ENCODE peak calls at places on chromosomes 11 and 22, in eight cellular contexts. M, O, R, S, U, H, Z and P are unnamed samples.

GRCh38 chr11:45289369-45289768 is 3.2 kb upstream of the SYT13 start:
- DNase-seq in M (peak), O (no peak), R (no peak), S (peak), U (no peak), H (peak), Z (no peak), P (peak)

GRCh38 chr11:662689-663274 is 25.7 kb downstream of the DRD4 start:
- DNase-seq in M (peak), O (no peak), R (peak), S (peak), U (peak), H (peak), Z (peak), P (peak)

GRCh38 chr11:45830596-45830995 is 16.7 kb upstream of the CRY2 start:
- DNase-seq in M (no peak), O (no peak), R (no peak), S (no peak), U (no peak), H (no peak), Z (no peak), P (no peak)

GRCh38 chr11:34614334-34615113 is 6.4 kb upstream of the EHF start:
- DNase-seq in M (no peak), O (no peak), R (no peak), S (no peak), U (no peak), H (peak), Z (no peak), P (peak)

GRCh38 chr11:87137711-87138110 is 100.0 kb downstream of the TMEM135 start:
- DNase-seq in M (no peak), O (no peak), R (no peak), S (no peak), U (no peak), H (peak), Z (no peak), P (peak)

GRCh38 chr11:107953506-107953905 is 25.3 kb downstream of the RAB39A start:
- DNase-seq in M (no peak), O (no peak), R (no peak), S (no peak), U (no peak), H (no peak), Z (no peak), P (no peak)

GRCh38 chr22:19687561-19688300 is 26.6 kb upstream of the SEPTIN5 start:
- DNase-seq in M (no peak), O (no peak), R (no peak), S (no peak), U (no peak), H (no peak), Z (no peak), P (no peak)

GRCh38 chr11:78187366-78188011 is 937 bp downstream of the KCTD21 start:
- DNase-seq in M (no peak), O (no peak), R (no peak), S (no peak), U (no peak), H (no peak), Z (no peak), P (no peak)

GRCh38 chr22:30238136-30238535 is 8.4 kb downstream of the LIF start:
- DNase-seq in M (no peak), O (no peak), R (no peak), S (no peak), U (no peak), H (no peak), Z (no peak), P (no peak)

GRCh38 chr11:10709299-10710086 is 15.9 kb upstream of the IRAG1 start:
- DNase-seq in M (no peak), O (no peak), R (no peak), S (no peak), U (no peak), H (no peak), Z (no peak), P (no peak)

GRCh38 chr11:8086001-8086479 is 5.0 kb downstream of the TUB start:
- DNase-seq in M (no peak), O (no peak), R (no peak), S (no peak), U (no peak), H (no peak), Z (no peak), P (no peak)

GRCh38 chr22:47797546-47797945 is 1035.1 kb downstream of the TBC1D22A start:
- DNase-seq in M (no peak), O (no peak), R (no peak), S (no peak), U (no peak), H (no peak), Z (no peak), P (no peak)

GRCh38 chr11:128420943-128421342 is 166.4 kb downstream of the ETS1 start:
- DNase-seq in M (no peak), O (no peak), R (no peak), S (peak), U (no peak), H (peak), Z (no peak), P (peak)

GRCh38 chr11:109363682-109364081 is 58.3 kb upstream of the C11orf87 start:
- DNase-seq in M (no peak), O (no peak), R (no peak), S (no peak), U (no peak), H (no peak), Z (no peak), P (no peak)

GRCh38 chr22:50086526-50086925 is 1.3 kb upstream of the MLC1 start:
- DNase-seq in M (no peak), O (no peak), R (no peak), S (peak), U (no peak), H (peak), Z (no peak), P (peak)

GRCh38 chr22:27726726-27727449 is 74.7 kb downstream of the MN1 start:
- DNase-seq in M (peak), O (peak), R (peak), S (peak), U (no peak), H (peak), Z (peak), P (peak)

GRCh38 chr22:42275970-42276369 is 5.5 kb upstream of the TCF20 start:
- DNase-seq in M (no peak), O (no peak), R (no peak), S (no peak), U (no peak), H (no peak), Z (no peak), P (no peak)

GRCh38 chr22:30008401-30008800 is 71.9 kb upstream of the HORMAD2 start:
- DNase-seq in M (no peak), O (no peak), R (no peak), S (no peak), U (no peak), H (no peak), Z (no peak), P (no peak)

GRCh38 chr11:1568451-1568911 is 3.6 kb downstream of the DUSP8 start:
- DNase-seq in M (no peak), O (no peak), R (no peak), S (no peak), U (no peak), H (no peak), Z (no peak), P (no peak)

GRCh38 chr11:128476729-128477128 is 110.6 kb downstream of the ETS1 start:
- DNase-seq in M (no peak), O (no peak), R (no peak), S (peak), U (no peak), H (peak), Z (no peak), P (peak)

GRCh38 chr22:44658371-44658953 is 43.5 kb upstream of the PRR5 start:
- DNase-seq in M (no peak), O (no peak), R (peak), S (peak), U (peak), H (peak), Z (no peak), P (peak)

GRCh38 chr22:48808038-48808960 is 1019.4 kb downstream of the BRD1 start:
- DNase-seq in M (no peak), O (no peak), R (no peak), S (no peak), U (no peak), H (no peak), Z (no peak), P (no peak)

GRCh38 chr11:65918211-65919150 is at the start of gene C11orf68:
- DNase-seq in M (peak), O (no peak), R (no peak), S (no peak), U (no peak), H (no peak), Z (no peak), P (peak)

GRCh38 chr22:22753526-22754267 is 109.3 kb downstream of the GGTLC2 start:
- DNase-seq in M (peak), O (no peak), R (no peak), S (peak), U (no peak), H (peak), Z (no peak), P (peak)

GRCh38 chr22:47168441-47168840 is 406.0 kb downstream of the TBC1D22A start:
- DNase-seq in M (no peak), O (no peak), R (no peak), S (no peak), U (no peak), H (no peak), Z (peak), P (no peak)

GRCh38 chr11:25734592-25735211 is 597.2 kb upstream of the ANO3 start:
- DNase-seq in M (peak), O (no peak), R (no peak), S (peak), U (peak), H (peak), Z (no peak), P (peak)

GRCh38 chr22:41216984-41217383 is 11.9 kb downstream of the L3MBTL2 start:
- DNase-seq in M (no peak), O (no peak), R (no peak), S (no peak), U (no peak), H (no peak), Z (no peak), P (peak)

GRCh38 chr11:68015467-68015866 is 5.3 kb downstream of the ALDH3B1 start:
- DNase-seq in M (no peak), O (no peak), R (no peak), S (no peak), U (no peak), H (no peak), Z (no peak), P (no peak)

GRCh38 chr11:68013611-68014156 is 3.6 kb downstream of the ALDH3B1 start:
- DNase-seq in M (no peak), O (no peak), R (no peak), S (no peak), U (no peak), H (no peak), Z (no peak), P (no peak)

GRCh38 chr11:68014157-68014965 is 4.2 kb downstream of the ALDH3B1 start:
- DNase-seq in M (peak), O (no peak), R (no peak), S (peak), U (peak), H (peak), Z (no peak), P (peak)

GRCh38 chr11:68016161-68016903 is 6.2 kb downstream of the ALDH3B1 start:
- DNase-seq in M (no peak), O (no peak), R (no peak), S (no peak), U (no peak), H (no peak), Z (no peak), P (no peak)

GRCh38 chr11:68014966-68015447 is 4.9 kb downstream of the ALDH3B1 start:
- DNase-seq in M (no peak), O (no peak), R (no peak), S (no peak), U (no peak), H (no peak), Z (no peak), P (no peak)
- H3K4me3 ChIP-seq in M (peak), O (no peak), R (no peak), S (no peak), U (no peak), H (no peak), Z (no peak), P (no peak)

DNA sequence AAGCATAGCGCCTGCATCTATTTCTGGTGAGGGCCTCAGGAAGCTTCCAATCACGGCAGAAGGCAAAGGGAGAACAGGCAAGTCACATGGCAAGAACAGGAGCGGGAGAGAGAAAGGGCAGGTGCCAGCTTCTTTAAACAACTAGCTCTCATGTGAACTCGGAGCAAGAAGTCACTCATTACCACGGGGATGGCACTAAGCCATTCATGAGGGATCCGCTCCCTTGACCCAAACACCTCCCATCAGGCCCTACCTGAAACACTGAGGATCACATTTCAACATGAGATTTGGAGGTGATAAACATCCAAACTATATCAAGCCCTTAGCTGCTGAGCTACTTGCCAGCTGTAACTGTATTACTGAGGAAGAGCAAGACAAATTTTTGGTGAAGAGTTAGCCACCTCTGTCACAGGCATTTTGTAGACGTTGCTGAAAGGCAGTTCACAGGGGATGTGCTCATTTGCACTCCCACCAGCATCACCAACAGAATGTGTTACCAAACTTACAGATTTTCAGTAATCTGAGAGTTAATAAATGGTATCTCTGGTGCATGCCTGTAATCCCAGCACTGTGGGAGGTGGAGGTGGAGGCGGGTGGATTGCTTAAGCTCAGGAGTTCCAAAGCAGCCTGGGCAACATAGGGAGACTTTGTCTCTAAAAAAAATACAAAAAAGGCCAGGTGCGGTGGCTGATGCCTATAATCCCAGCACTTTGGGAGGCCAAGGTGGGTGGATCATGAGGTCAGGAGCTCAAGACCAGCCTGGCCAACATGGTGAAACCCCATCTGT is 398.2 kb downstream of the LARGE1 start:
- DNase-seq in M (no peak), O (no peak), R (no peak), S (no peak), U (no peak), H (no peak), Z (no peak), P (no peak)
- TF ChIP-seq CTCF in M (no peak), O (no peak), R (no peak), S (no peak), U (no peak), H (no peak), Z (no peak), P (no peak)

GRCh38 chr22:24108073-24108472 is 73.2 kb upstream of the SUSD2 start:
- DNase-seq in M (no peak), O (no peak), R (no peak), S (no peak), U (no peak), H (no peak), Z (no peak), P (no peak)
- H3K4me3 ChIP-seq in M (no peak), O (no peak), R (no peak), S (no peak), U (no peak), H (no peak), Z (no peak), P (no peak)

GRCh38 chr11:21511835-21512440 is 680.9 kb upstream of the ANO5 start:
- DNase-seq in M (peak), O (no peak), R (peak), S (peak), U (peak), H (peak), Z (no peak), P (peak)
- TF ChIP-seq CTCF in M (peak), O (peak), R (peak), S (peak), U (peak), H (peak), Z (no peak), P (peak)

GRCh38 chr22:35995772-35996171 is 32.9 kb downstream of the RBFOX2 start:
- DNase-seq in M (peak), O (peak), R (peak), S (peak), U (peak), H (peak), Z (peak), P (peak)

GRCh38 chr22:35996596-35996995 is 32.0 kb downstream of the RBFOX2 start:
- DNase-seq in M (no peak), O (no peak), R (no peak), S (no peak), U (no peak), H (no peak), Z (no peak), P (no peak)

GRCh38 chr22:35997438-35997837 is 31.2 kb downstream of the RBFOX2 start:
- DNase-seq in M (no peak), O (no peak), R (no peak), S (peak), U (no peak), H (peak), Z (no peak), P (peak)

GRCh38 chr22:35993048-35993714 is 35.4 kb downstream of the RBFOX2 start:
- DNase-seq in M (no peak), O (no peak), R (no peak), S (no peak), U (no peak), H (no peak), Z (no peak), P (no peak)

DNA sequence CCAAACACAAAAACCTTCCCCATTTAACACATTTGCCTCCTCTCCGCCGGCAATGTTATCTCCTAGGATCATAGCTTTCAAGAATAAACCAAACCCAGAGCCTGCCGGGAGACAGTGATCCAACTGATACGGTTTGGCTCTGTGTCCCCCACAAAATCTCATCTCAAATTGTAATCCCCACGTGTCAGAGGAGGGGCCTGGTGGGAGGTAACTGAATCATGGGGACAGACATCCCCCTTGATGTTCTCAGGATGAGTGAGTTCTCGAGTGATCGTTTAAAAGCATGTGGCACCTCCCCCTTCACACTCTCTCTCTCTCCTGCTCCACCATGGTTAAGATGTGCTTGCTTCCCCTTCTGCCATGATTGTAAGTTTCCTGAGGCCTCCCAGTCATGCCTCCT is 33.3 kb downstream of the RBFOX2 start:
- DNase-seq in M (no peak), O (no peak), R (no peak), S (peak), U (no peak), H (no peak), Z (no peak), P (no peak)
- H3K4me3 ChIP-seq in M (no peak), O (peak), R (peak), S (no peak), U (no peak), H (peak), Z (no peak), P (peak)

DNA sequence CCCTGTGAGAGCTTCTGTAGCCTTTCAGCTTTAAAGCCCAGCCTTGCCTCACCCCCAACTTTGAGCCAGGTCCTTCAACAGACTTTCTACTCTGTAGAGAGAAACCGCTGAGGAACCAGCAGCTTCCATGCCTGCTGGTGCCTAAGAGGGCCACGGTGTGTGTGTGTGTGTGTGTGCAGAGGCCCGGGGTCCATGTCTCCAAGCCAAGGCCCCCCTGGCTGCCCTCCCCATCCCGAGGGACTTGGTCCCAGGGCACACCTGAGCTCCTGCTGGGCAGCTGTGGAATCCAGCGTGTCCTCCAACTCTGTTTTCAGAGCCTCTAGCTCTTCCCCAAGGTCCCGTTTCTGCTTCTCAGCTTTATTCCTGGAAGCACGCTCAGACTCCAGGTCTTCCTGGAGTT is 42.3 kb downstream of the APOL1 start:
- DNase-seq in M (no peak), O (no peak), R (no peak), S (no peak), U (no peak), H (no peak), Z (no peak), P (no peak)
- TF ChIP-seq CTCF in M (no peak), O (no peak), R (no peak), S (no peak), U (no peak), H (no peak), Z (no peak), P (no peak)

GRCh38 chr11:123527526-123527925 is 97.5 kb downstream of the GRAMD1B start:
- DNase-seq in M (no peak), O (no peak), R (no peak), S (no peak), U (no peak), H (no peak), Z (no peak), P (no peak)

GRCh38 chr11:123526918-123527317 is 96.8 kb downstream of the GRAMD1B start:
- DNase-seq in M (no peak), O (no peak), R (no peak), S (no peak), U (no peak), H (no peak), Z (no peak), P (no peak)

GRCh38 chr11:123525511-123525918 is 95.4 kb downstream of the GRAMD1B start:
- DNase-seq in M (no peak), O (no peak), R (no peak), S (no peak), U (no peak), H (no peak), Z (no peak), P (no peak)

GRCh38 chr11:123525072-123525471 is 95.0 kb downstream of the GRAMD1B start:
- DNase-seq in M (no peak), O (no peak), R (no peak), S (no peak), U (no peak), H (no peak), Z (no peak), P (no peak)

GRCh38 chr11:123526027-123526805 is 96.1 kb downstream of the GRAMD1B start:
- DNase-seq in M (no peak), O (no peak), R (no peak), S (no peak), U (no peak), H (no peak), Z (no peak), P (no peak)
- H3K4me3 ChIP-seq in M (no peak), O (no peak), R (peak), S (no peak), U (no peak), H (peak), Z (no peak), P (no peak)

GRCh38 chr11:113160652-113161051 is 153.7 kb upstream of the TTC12 start:
- DNase-seq in M (no peak), O (no peak), R (no peak), S (no peak), U (no peak), H (no peak), Z (no peak), P (no peak)

GRCh38 chr11:113161671-113162589 is 152.5 kb upstream of the TTC12 start:
- DNase-seq in M (no peak), O (no peak), R (no peak), S (no peak), U (no peak), H (no peak), Z (no peak), P (no peak)

GRCh38 chr11:113159967-113160621 is 154.3 kb upstream of the TTC12 start:
- DNase-seq in M (no peak), O (no peak), R (no peak), S (no peak), U (no peak), H (peak), Z (no peak), P (peak)

GRCh38 chr11:113163291-113164030 is 150.9 kb upstream of the TTC12 start:
- DNase-seq in M (no peak), O (no peak), R (no peak), S (no peak), U (no peak), H (peak), Z (no peak), P (peak)

GRCh38 chr11:113162590-113162961 is 151.8 kb upstream of the TTC12 start:
- DNase-seq in M (no peak), O (no peak), R (no peak), S (no peak), U (peak), H (peak), Z (no peak), P (peak)
- TF ChIP-seq CTCF in M (peak), O (peak), R (peak), S (peak), U (peak), H (peak), Z (no peak), P (peak)

GRCh38 chr11:64714664-64715063 is 8.3 kb downstream of the NRXN2 start:
- DNase-seq in M (no peak), O (no peak), R (no peak), S (no peak), U (no peak), H (no peak), Z (no peak), P (no peak)

GRCh38 chr11:64712430-64713030 is 10.5 kb downstream of the NRXN2 start:
- DNase-seq in M (no peak), O (no peak), R (no peak), S (no peak), U (no peak), H (no peak), Z (no peak), P (no peak)

GRCh38 chr11:64711944-64712306 is 11.1 kb downstream of the NRXN2 start:
- DNase-seq in M (no peak), O (no peak), R (no peak), S (no peak), U (no peak), H (no peak), Z (no peak), P (no peak)

GRCh38 chr11:64713031-64713780 is 9.8 kb downstream of the NRXN2 start:
- DNase-seq in M (no peak), O (no peak), R (peak), S (no peak), U (no peak), H (peak), Z (no peak), P (peak)

GRCh38 chr11:64713781-64714363 is 9.1 kb downstream of the NRXN2 start:
- DNase-seq in M (no peak), O (no peak), R (no peak), S (no peak), U (no peak), H (no peak), Z (no peak), P (no peak)
- H3K4me3 ChIP-seq in M (no peak), O (peak), R (peak), S (no peak), U (no peak), H (no peak), Z (no peak), P (no peak)